ENCODE peak calls at places on chromosomes 6 and 20, in four cellular contexts. F is Right ventricle myocardium superior; S is HTR-8/SVneo; I is CD4-positive, alpha-beta memory T cell. K is an unnamed sample.

GRCh38 chr20:25084616-25085187 is 2.8 kb upstream of the VSX1 start:
- DNase-seq in I (no peak), S (no peak), F (no peak), K (no peak)

GRCh38 chr6:137487947-137488735 is 6.1 kb downstream of the OLIG3 start:
- DNase-seq in S (no peak), I (no peak), F (no peak), K (no peak)

GRCh38 chr6:11277275-11278206 is 45.1 kb upstream of the NEDD9 start:
- DNase-seq in F (no peak), I (peak; percentile 32), S (peak; percentile 78), K (no peak)

GRCh38 chr6:151154418-151154817 is 85.3 kb upstream of the AKAP12 start:
- DNase-seq in F (peak; percentile 62), S (no peak), I (no peak), K (peak; percentile 40)

GRCh38 chr20:41935259-41935791 is 317.1 kb upstream of the CHD6 start:
- DNase-seq in F (no peak), I (no peak), S (no peak), K (no peak)

GRCh38 chr6:137076277-137077068 is 31.7 kb upstream of the IL20RA start:
- DNase-seq in F (peak; percentile 74), S (peak; percentile 53), I (peak; percentile 51), K (peak; percentile 69)

GRCh38 chr6:1777921-1778692 is 168.4 kb downstream of the FOXC1 start:
- DNase-seq in I (no peak), F (no peak), S (no peak), K (no peak)

GRCh38 chr20:59751075-59751711 is 146.9 kb downstream of the PHACTR3 start:
- DNase-seq in S (peak; percentile 93), I (no peak), F (peak; percentile 85), K (peak; percentile 63)

GRCh38 chr6:158762787-158763439 is 56.3 kb downstream of the EZR start:
- DNase-seq in I (no peak), S (no peak), F (no peak), K (no peak)

GRCh38 chr6:13971303-13971702 is 46.6 kb downstream of the RNF182 start:
- DNase-seq in I (no peak), F (no peak), S (no peak), K (no peak)

GRCh38 chr6:99933129-99933528 is 60.9 kb downstream of the MCHR2 start:
- DNase-seq in F (no peak), I (no peak), S (peak; percentile 38), K (no peak)

K was measured in heart right ventricle.